ENCODE peak calls at places on chromosomes 11 and 22, in nine cellular contexts. O is brain microvascular endothelial cell, X is stomach, M is AG10803, N is GM12865, Q is colonic mucosa, H is cardiac fibroblast, U is keratinocyte, B is type B pancreatic cell. W is an unnamed sample.

GRCh38 chr11:88418508-88418907 is 81.0 kb upstream of the CTSC start:
- DNase-seq in O (no peak), X (no peak), M (no peak), N (no peak), Q (no peak), H (no peak), U (no peak), B (no peak), W (no peak)

GRCh38 chr11:131099013-131099412 is 182.7 kb upstream of the SNX19 start:
- DNase-seq in O (peak), X (no peak), M (peak), N (no peak), Q (no peak), H (peak), U (no peak), B (no peak), W (no peak)

GRCh38 chr22:32378703-32379272 is 21.1 kb downstream of the RFPL3 start:
- DNase-seq in O (peak), X (no peak), M (peak), N (peak), Q (peak), H (peak), U (no peak), B (no peak), W (no peak)

GRCh38 chr22:46373838-46374662 is 38.5 kb downstream of the TRMU start:
- DNase-seq in O (no peak), X (no peak), M (no peak), N (peak), Q (peak), H (no peak), U (no peak), B (no peak), W (no peak)

GRCh38 chr11:47552086-47552580 is 799 bp downstream of the CELF1 start:
- DNase-seq in O (peak), X (no peak), M (peak), N (peak), Q (peak), H (peak), U (no peak), B (no peak), W (no peak)

GRCh38 chr11:12690663-12691062 is 16.4 kb downstream of the TEAD1 start:
- DNase-seq in O (no peak), X (no peak), M (no peak), N (no peak), Q (no peak), H (no peak), U (no peak), B (no peak), W (no peak)

GRCh38 chr11:58905141-58905715 is 34.1 kb upstream of the GLYATL1 start:
- DNase-seq in O (peak), X (no peak), M (peak), N (no peak), Q (peak), H (peak), U (no peak), B (peak), W (peak)

GRCh38 chr11:57584341-57584740 is 13.1 kb upstream of the SERPING1 start:
- DNase-seq in O (no peak), X (no peak), M (no peak), N (no peak), Q (no peak), H (no peak), U (no peak), B (no peak), W (no peak)

GRCh38 chr11:19698493-19699292 is 13.9 kb upstream of the NAV2 start:
- DNase-seq in O (no peak), X (no peak), M (peak), N (no peak), Q (no peak), H (peak), U (no peak), B (no peak), W (no peak)

GRCh38 chr11:132318421-132319157 is 948.2 kb downstream of the NTM start:
- DNase-seq in O (peak), X (no peak), M (peak), N (no peak), Q (no peak), H (peak), U (no peak), B (no peak), W (no peak)

GRCh38 chr11:64759722-64760719 is at the start of gene PYGM:
- DNase-seq in O (peak), X (no peak), M (no peak), N (no peak), Q (peak), H (peak), U (no peak), B (no peak), W (no peak)

GRCh38 chr11:76790251-76790650 is 7.1 kb downstream of the TSKU start:
- DNase-seq in O (no peak), X (no peak), M (no peak), N (no peak), Q (no peak), H (no peak), U (no peak), B (no peak), W (no peak)

DNA sequence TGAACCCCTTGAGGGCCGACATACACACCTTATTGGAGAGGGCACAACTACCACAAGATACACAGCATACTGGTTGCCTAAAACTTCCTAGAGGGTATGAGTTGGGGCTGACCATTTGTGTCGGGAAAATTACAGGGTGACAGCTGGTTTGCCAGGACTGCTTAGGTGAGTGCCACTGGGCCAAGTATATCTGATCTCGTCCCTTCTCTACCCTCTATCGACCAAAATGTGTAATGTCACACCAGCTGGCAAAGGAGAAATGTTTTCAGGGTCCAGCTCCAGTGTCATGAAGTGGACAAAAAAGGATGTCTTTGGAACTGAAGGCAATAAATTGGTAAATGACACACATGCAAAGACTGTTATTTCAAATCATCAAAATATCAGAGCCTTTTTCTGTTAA is 126.1 kb downstream of the PGR start:
- DNase-seq in O (no peak), X (no peak), M (no peak), N (peak), Q (no peak), H (no peak), U (no peak), B (no peak), W (no peak)
- TF ChIP-seq CTCF in O (no peak), X (no peak), M (peak), N (peak), Q (no peak), H (no peak), U (no peak), B (peak), W (peak)

DNA sequence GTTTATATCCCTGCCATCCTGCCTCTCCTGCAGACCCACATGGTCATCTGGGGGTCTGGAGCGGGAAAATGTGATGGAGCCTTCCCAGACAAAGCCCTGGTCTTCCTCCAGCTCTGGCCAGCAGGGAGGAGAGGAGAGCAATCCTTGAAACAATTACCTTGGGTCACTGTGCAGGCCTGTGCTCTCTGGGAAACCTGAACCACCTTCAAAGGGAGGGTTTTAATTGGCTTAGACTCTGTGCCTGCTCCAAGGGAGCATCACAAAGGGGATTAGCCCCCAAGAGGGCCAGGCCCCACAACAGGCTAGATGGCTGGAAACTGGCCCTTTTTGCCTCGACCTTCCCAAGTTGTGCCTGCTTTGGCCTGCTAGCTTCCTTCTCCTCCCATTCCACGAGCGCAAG is 351.9 kb downstream of the TENM4 start:
- DNase-seq in O (no peak), X (no peak), M (no peak), N (no peak), Q (no peak), H (no peak), U (no peak), B (no peak), W (no peak)
- TF ChIP-seq CTCF in O (no peak), X (no peak), M (no peak), N (no peak), Q (no peak), H (no peak), U (no peak), B (no peak), W (no peak)

GRCh38 chr22:25852223-25852622 is 110.2 kb downstream of the MYO18B start:
- DNase-seq in O (no peak), X (no peak), M (no peak), N (no peak), Q (no peak), H (no peak), U (no peak), B (no peak), W (no peak)

GRCh38 chr22:25849514-25849913 is 107.5 kb downstream of the MYO18B start:
- DNase-seq in O (no peak), X (no peak), M (no peak), N (no peak), Q (no peak), H (no peak), U (no peak), B (no peak), W (no peak)

GRCh38 chr22:25853078-25853477 is 111.1 kb downstream of the MYO18B start:
- DNase-seq in O (no peak), X (no peak), M (peak), N (peak), Q (no peak), H (no peak), U (no peak), B (no peak), W (no peak)

GRCh38 chr22:25853501-25853900 is 111.5 kb downstream of the MYO18B start:
- DNase-seq in O (no peak), X (no peak), M (no peak), N (peak), Q (no peak), H (no peak), U (no peak), B (no peak), W (no peak)

DNA sequence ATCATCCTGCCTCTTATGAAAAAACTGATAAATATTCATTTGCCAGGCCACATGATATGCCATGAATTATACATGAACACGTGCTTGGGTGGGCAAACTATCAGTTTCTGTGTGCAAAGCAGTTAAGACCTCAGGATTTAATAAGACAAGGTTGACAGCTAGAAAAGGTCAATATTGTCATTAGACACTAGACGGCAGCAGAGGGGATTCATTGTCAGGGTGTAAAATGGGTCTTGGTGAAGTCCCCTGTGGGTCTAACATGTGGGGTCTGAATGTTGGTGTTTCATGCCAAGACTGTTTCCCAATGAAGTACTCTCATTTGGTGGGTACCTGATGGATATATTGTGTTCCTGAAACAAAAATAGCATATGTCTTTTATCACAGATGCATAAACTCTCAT is 111.9 kb downstream of the MYO18B start:
- DNase-seq in O (no peak), X (no peak), M (no peak), N (peak), Q (no peak), H (no peak), U (no peak), B (no peak), W (no peak)
- TF ChIP-seq CTCF in O (peak), X (no peak), M (no peak), N (peak), Q (no peak), H (no peak), U (peak), B (peak), W (no peak)

GRCh38 chr11:73178681-73179080 is 36.6 kb upstream of the FCHSD2 start:
- DNase-seq in O (no peak), X (no peak), M (no peak), N (no peak), Q (no peak), H (no peak), U (no peak), B (no peak), W (no peak)
- TF ChIP-seq CTCF in O (no peak), X (no peak), M (no peak), N (no peak), Q (no peak), H (no peak), U (no peak), B (no peak), W (no peak)

GRCh38 chr11:46134540-46134939 is 13.3 kb upstream of the PHF21A start:
- DNase-seq in O (no peak), X (no peak), M (no peak), N (no peak), Q (no peak), H (peak), U (no peak), B (no peak), W (no peak)
- TF ChIP-seq CTCF in O (peak), X (no peak), M (no peak), N (no peak), Q (no peak), H (no peak), U (no peak), B (no peak), W (no peak)

GRCh38 chr11:63537293-63538101 is 889 bp downstream of the PLAAT4 start:
- DNase-seq in O (no peak), X (peak), M (peak), N (no peak), Q (no peak), H (peak), U (no peak), B (no peak), W (no peak)
- TF ChIP-seq CTCF in O (no peak), X (no peak), M (no peak), N (no peak), Q (no peak), H (no peak), U (no peak), B (no peak), W (no peak)

GRCh38 chr11:889686-890475 is 20.7 kb downstream of the CHID1 start:
- DNase-seq in O (no peak), X (no peak), M (no peak), N (no peak), Q (no peak), H (no peak), U (no peak), B (no peak), W (no peak)
- TF ChIP-seq CTCF in O (no peak), X (no peak), M (no peak), N (no peak), Q (no peak), H (no peak), U (no peak), B (no peak), W (no peak)

DNA sequence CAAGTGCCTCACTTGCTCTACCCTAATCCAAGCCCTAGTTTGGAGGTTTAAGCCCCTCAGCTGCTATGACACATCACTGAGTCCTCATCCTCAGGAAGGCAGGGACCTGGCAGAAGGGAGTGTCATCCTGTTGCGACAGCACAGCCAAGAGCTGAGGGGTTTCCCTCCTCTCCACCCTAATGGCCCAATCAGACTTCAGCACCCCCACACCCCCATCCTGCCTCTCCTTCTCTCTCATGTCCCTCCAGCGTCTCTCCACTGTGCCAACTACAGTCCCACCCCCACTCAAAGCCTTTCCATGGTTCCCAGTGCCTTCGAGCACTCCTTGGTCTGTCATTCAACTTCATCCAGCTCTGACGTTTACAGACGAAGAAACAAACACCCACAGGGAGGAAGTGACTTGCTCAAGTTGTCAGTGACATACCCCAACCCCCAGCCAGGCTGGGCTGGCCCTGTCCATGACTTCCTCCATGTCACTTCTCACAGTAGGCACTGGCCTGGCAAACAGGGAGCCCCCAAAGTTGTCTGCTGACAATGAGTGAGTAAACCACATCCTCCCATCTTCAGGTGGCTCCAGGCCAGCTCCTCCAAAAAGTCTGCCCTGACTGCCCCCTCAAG is 15.6 kb downstream of the ARAP1 start:
- DNase-seq in O (peak), X (no peak), M (peak), N (peak), Q (no peak), H (peak), U (no peak), B (no peak), W (peak)
- TF ChIP-seq CTCF in O (no peak), X (no peak), M (no peak), N (no peak), Q (no peak), H (no peak), U (no peak), B (no peak), W (no peak)

GRCh38 chr11:128905345-128906184 is 14.4 kb downstream of the KCNJ5 start:
- DNase-seq in O (no peak), X (peak), M (no peak), N (peak), Q (peak), H (peak), U (peak), B (no peak), W (peak)
- TF ChIP-seq CTCF in O (peak), X (peak), M (peak), N (peak), Q (peak), H (peak), U (peak), B (peak), W (peak)

W was measured in GM13976.